ENCODE peak calls at places on chromosomes 11 and 22, in seven cellular contexts. N is tibial artery, Q is WERI-Rb-1, I is colonic mucosa, F is OCI-LY7, L is heart left ventricle, O is BE2C. P is an unnamed sample. For H3K36me3, the result is how much of the 10 kb centered on the place peaks cover.

GRCh38 chr11:32385998-32386397 is 49.3 kb downstream of the WT1 start:
- DNase-seq in N (no peak), Q (peak), I (peak), F (no peak), L (no peak), O (peak), P (peak)

GRCh38 chr11:2097998-2098690 is 41.0 kb downstream of the IGF2 start:
- DNase-seq in N (no peak), Q (no peak), I (no peak), F (no peak), L (no peak), O (no peak), P (no peak)

GRCh38 chr11:116960916-116961315 is 123.5 kb upstream of the APOA1 start:
- DNase-seq in N (no peak), Q (no peak), I (no peak), F (peak), L (no peak), O (no peak), P (no peak)

GRCh38 chr22:45626198-45626651 is 45.4 kb upstream of the ATXN10 start:
- DNase-seq in N (no peak), Q (no peak), I (peak), F (no peak), L (no peak), O (no peak), P (no peak)

GRCh38 chr11:70655816-70656215 is 257.5 kb downstream of the CTTN start:
- DNase-seq in N (no peak), Q (no peak), I (no peak), F (no peak), L (no peak), O (no peak), P (no peak)

GRCh38 chr11:15223318-15223717 is 108.6 kb downstream of the INSC start:
- DNase-seq in N (no peak), Q (no peak), I (no peak), F (no peak), L (no peak), O (peak), P (no peak)

GRCh38 chr11:73194593-73194992 is 23.5 kb upstream of the P2RY2 start:
- DNase-seq in N (no peak), Q (no peak), I (peak), F (no peak), L (no peak), O (no peak), P (no peak)

GRCh38 chr11:122754553-122755322 is 83.6 kb upstream of the CRTAM start:
- DNase-seq in N (no peak), Q (peak), I (no peak), F (peak), L (no peak), O (no peak), P (no peak)

GRCh38 chr11:45592581-45592980 is 72.8 kb downstream of the CHST1 start:
- DNase-seq in N (no peak), Q (peak), I (no peak), F (no peak), L (no peak), O (no peak), P (no peak)

GRCh38 chr11:107719062-107719461 is 7.2 kb upstream of the SLN start:
- DNase-seq in N (no peak), Q (no peak), I (no peak), F (no peak), L (no peak), O (no peak), P (no peak)

GRCh38 chr22:21674611-21675010 is 8.8 kb downstream of the PPIL2 start:
- DNase-seq in N (no peak), Q (no peak), I (no peak), F (no peak), L (peak), O (no peak), P (no peak)

GRCh38 chr22:21677606-21678443 is 12.0 kb downstream of the PPIL2 start:
- DNase-seq in N (no peak), Q (no peak), I (no peak), F (no peak), L (no peak), O (no peak), P (no peak)

GRCh38 chr22:21669026-21669425 is 3.2 kb downstream of the PPIL2 start:
- DNase-seq in N (no peak), Q (no peak), I (no peak), F (peak), L (no peak), O (no peak), P (no peak)

GRCh38 chr22:21672107-21672629 is 6.4 kb downstream of the PPIL2 start:
- DNase-seq in N (no peak), Q (no peak), I (no peak), F (peak), L (no peak), O (no peak), P (no peak)

DNA sequence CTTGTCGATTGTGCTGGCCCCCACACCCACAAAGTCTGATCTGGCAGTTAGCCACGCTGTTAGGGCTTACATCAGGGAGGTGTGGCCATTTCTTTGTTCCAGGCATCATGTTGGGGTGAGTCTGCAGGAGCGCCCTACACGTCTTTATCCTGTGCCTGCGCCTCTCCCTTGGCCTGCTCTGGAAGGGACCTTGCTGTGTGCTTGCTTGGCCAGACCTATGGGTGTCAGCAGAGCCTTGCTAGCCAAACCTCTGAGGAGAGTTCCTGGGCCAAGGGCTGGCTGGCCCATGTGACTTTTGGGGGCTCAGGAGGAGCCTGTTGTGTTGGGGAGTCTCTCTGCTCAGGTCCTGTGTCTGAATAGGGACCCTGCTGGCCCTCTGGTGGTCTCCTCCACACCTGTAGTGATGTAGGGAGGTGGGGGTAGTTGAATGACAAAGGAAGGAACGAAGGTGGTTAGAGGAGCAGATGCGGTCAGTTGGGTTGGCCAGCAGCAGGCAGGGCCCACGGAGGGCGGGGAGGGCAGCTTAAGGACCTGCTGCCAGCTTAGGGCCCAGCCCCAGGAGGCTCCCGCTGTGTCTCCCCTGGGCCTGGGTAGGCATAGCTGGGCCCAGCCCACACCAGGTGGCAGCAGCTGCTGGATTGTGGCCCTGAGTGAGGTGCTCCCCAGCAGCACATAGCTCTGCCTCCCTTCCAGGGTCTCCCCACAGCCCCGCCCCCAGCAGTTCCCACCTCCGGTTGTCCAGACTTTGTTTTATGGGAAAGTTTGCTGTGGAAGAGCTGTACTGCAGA is 7.9 kb downstream of the PPIL2 start:
- DNase-seq in N (no peak), Q (peak), I (no peak), F (no peak), L (peak), O (no peak), P (no peak)
- H3K36me3 ChIP-seq in N (half or more), Q (under half), I (under half), F (half or more), L (under half), O (half or more), P (under half)

GRCh38 chr11:50178732-50179131 is 146.1 kb downstream of the OR4C45 start:
- DNase-seq in N (no peak), Q (no peak), I (no peak), F (no peak), L (no peak), O (no peak), P (no peak)

GRCh38 chr11:50174975-50175374 is 142.3 kb downstream of the OR4C45 start:
- DNase-seq in N (no peak), Q (no peak), I (no peak), F (no peak), L (no peak), O (no peak), P (no peak)

GRCh38 chr11:50170115-50170514 is 137.4 kb downstream of the OR4C45 start:
- DNase-seq in N (no peak), Q (no peak), I (no peak), F (no peak), L (no peak), O (no peak), P (no peak)

GRCh38 chr11:50169634-50170033 is 137.0 kb downstream of the OR4C45 start:
- DNase-seq in N (no peak), Q (no peak), I (no peak), F (no peak), L (no peak), O (no peak), P (no peak)

GRCh38 chr11:50174189-50174588 is 141.5 kb downstream of the OR4C45 start:
- DNase-seq in N (no peak), Q (no peak), I (no peak), F (no peak), L (no peak), O (no peak), P (no peak)
- TF ChIP-seq CTCF in N (no peak), Q (no peak), I (no peak), F (peak), L (peak), O (no peak), P (no peak)

DNA sequence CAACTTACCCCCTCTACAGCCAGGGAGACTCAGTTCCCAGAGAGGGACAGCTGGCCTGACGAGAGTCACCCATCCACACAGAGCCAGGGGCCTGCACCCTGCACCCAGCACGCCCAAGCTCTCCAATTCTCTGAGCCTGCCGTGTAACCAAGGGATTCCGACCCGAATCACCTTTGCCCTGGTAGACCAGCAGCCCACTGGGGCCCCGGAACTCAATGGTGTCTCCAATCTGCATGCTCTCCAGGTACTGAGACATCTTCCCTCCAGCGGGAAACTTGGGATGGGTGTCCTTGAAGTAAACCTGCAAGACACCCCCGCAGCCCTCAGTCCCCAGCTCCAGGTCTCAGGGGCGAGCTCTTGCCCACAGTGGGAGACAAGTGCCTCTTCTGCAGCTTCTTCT is 12.4 kb downstream of the ATP5MGL start:
- DNase-seq in N (no peak), Q (no peak), I (no peak), F (no peak), L (no peak), O (no peak), P (no peak)
- H3K36me3 ChIP-seq in N (half or more), Q (half or more), I (under half), F (half or more), L (half or more), O (under half), P (under half)

DNA sequence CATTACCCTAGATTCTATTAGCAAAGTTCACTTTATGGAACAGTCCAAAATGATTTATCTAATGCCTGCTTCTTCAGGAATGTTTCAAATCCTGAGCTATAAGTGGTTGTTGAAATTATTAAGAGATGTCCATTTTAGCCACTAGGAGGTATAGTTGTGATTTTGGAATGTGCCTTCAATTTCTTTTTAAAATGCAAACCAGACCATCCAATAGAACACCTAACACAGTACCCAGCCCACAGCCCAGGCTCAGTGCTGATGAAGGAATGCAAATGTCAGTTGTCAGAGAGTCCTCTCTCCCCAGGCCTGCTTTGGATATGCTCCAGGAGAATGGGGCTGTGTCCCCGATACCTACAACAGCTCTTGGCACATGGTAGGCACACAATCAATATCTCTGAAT is 85.8 kb upstream of the E2F8 start:
- DNase-seq in N (no peak), Q (no peak), I (no peak), F (no peak), L (no peak), O (no peak), P (no peak)
- TF ChIP-seq CTCF in N (peak), Q (no peak), I (no peak), F (peak), L (peak), O (no peak), P (no peak)

DNA sequence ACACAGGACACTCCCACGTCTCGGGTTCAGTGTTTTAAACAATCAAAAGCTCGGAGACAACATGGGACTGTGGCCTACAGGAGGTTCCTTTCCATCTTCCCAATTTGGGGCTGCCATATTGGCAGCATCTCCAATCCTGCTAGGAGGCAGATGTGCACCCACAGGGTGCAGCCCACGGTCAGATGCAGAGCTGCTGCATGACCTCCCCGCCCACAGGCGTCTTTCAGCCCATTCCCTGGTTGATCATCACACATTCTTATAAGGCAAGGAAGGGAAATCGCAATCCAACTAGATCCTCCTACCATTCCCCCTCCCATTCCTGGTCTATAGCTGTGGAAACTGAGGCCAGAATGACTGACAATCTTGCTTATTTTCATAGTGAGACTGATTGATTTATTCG is 121.4 kb downstream of the MICAL3 start:
- DNase-seq in N (no peak), Q (no peak), I (no peak), F (no peak), L (no peak), O (no peak), P (no peak)
- H3K36me3 ChIP-seq in N (half or more), Q (under half), I (under half), F (half or more), L (under half), O (under half), P (under half)

DNA sequence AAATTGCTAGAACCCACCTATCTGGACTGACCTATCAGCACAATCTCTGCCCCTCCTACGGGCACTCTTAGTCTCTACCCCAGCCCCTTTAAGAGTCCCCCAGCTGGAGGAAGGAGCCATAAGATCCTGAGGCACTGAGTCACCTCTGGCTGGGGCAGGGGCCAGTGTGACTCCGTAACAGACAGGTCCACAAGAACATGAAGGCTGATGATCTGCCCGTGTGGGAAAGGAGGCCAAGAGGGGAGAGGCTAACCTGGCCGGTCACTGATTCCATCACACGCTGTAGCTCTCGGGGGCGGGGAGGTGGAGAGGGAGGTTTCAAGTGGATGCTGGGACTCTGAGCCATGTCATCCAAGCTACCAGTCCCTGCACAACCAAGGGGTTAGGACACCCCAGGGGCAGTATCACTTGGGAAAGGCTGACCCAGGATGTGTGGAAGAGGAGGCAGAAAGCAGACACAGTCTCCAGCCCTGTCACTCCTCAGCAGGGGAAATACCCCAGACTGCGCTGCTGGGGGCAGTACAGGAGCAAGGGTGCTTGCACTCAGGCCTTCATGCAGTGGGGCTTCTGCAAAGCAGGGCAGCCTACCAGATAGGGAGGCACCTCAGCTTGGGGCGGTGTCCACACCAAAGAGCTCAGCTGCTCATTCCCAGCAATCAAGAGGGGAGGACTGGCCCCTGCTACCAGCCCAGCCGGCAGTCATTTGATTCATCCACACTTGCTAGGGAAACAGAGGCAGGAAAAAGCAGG is 22.3 kb downstream of the ARHGAP1 start:
- DNase-seq in N (no peak), Q (peak), I (no peak), F (no peak), L (no peak), O (no peak), P (no peak)
- TF ChIP-seq CTCF in N (no peak), Q (peak), I (no peak), F (no peak), L (no peak), O (no peak), P (no peak)

GRCh38 chr22:42808516-42808915 is 48.6 kb downstream of the ARFGAP3 start:
- DNase-seq in N (no peak), Q (no peak), I (no peak), F (no peak), L (no peak), O (no peak), P (no peak)

GRCh38 chr22:42814215-42814614 is 42.9 kb downstream of the ARFGAP3 start:
- DNase-seq in N (no peak), Q (no peak), I (no peak), F (no peak), L (no peak), O (no peak), P (no peak)

GRCh38 chr22:42813501-42813900 is 43.6 kb downstream of the ARFGAP3 start:
- DNase-seq in N (no peak), Q (no peak), I (no peak), F (no peak), L (no peak), O (no peak), P (no peak)

GRCh38 chr22:42814616-42815015 is 42.5 kb downstream of the ARFGAP3 start:
- DNase-seq in N (no peak), Q (no peak), I (no peak), F (no peak), L (no peak), O (no peak), P (no peak)

DNA sequence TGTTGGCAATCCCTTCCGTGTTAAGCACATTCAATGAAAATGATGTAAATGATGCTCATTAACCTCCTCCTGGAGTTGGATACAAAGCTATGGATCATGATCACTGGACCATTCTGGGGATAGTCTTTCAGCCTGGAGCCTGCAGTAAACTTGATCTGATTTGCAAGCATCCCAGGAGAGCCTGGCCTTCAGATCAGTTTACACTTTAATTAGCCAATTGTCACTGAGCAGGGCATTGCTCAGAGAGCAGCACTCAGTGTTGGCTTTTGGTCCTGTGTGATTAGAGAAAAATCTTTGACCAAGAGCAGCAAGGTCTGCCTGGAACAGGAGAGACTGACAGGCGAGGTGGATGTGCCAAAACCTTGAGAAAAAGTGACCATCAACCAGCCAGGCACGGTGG is 45.6 kb downstream of the ARFGAP3 start:
- DNase-seq in N (no peak), Q (no peak), I (no peak), F (no peak), L (no peak), O (no peak), P (no peak)
- H3K36me3 ChIP-seq in N (half or more), Q (under half), I (under half), F (under half), L (under half), O (under half), P (under half)

DNA sequence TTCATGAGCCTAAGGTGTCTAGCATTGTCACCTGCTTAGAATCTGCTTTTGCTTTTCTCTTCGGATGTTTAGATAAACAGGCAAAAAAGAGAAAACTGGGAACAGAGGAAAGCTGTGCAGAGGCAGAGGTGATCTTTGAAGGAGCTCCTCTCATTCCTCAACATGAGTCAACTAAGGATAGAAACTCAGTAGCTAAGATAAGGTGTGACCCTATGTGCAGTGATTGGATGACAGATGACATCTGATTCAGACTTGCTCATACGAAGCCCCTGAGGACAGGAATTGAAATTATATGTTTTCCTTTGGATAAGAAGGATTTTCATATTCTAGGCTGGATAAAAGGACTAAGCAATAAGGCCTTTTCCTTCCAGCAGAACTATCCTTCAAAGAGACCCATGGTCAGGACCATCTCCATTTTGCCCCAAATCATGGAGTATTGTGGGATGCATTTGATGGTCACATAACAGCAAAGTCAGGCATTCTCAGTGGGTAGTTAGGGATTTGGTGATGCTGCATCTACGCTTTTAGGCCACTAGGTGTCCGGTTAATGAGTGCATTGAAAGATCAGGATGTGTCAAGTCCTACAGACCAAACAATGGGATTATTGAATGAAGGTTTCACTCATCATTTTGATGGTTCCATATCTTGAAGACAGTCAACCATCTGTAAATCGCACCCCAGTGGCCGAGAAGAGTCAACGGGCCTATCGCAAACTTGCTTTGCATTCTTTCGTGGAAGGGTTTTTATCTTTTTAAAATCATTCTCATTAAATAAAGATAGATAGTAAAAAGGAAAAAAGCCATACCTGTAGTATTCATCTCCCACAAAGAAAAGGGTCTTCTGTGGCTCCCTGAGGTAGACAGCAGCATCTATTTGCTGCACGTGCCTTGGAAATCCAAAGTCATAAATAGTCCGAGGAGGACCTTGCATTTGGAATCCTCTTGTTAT is 32.2 kb downstream of the MMP20 start:
- DNase-seq in N (no peak), Q (no peak), I (no peak), F (peak), L (no peak), O (no peak), P (no peak)
- TF ChIP-seq CTCF in N (peak), Q (peak), I (peak), F (peak), L (peak), O (peak), P (no peak)